ENCODE peak calls at places on chromosomes 16 and 17, in six cellular contexts. One of them, this sample, is unnamed.

GRCh38 chr16:83762141-83763024 is 45.4 kb upstream of the HSBP1 start:
- DNase-seq in adipocyte: no peak
- DNase-seq in GM23338: no peak
- DNase-seq in lung: no peak
- DNase-seq in endodermal cell: no peak
- DNase-seq in left ventricle myocardium inferior: no peak
- DNase-seq in this sample: no peak

GRCh38 chr17:1462164-1463112 is 6.4 kb upstream of the CRK start:
- DNase-seq in adipocyte: no peak
- DNase-seq in left ventricle myocardium inferior: no peak
- DNase-seq in endodermal cell: no peak
- DNase-seq in lung: no peak
- DNase-seq in GM23338: no peak
- DNase-seq in this sample: no peak

GRCh38 chr17:7260601-7261376 is 1.5 kb downstream of the CLDN7 start:
- DNase-seq in lung: peak; percentile 79
- DNase-seq in endodermal cell: peak; percentile 92
- DNase-seq in left ventricle myocardium inferior: no peak
- DNase-seq in adipocyte: no peak
- DNase-seq in GM23338: peak; percentile 94
- DNase-seq in this sample: peak; percentile 94

GRCh38 chr16:56121156-56121500 is 70.2 kb upstream of the GNAO1 start:
- DNase-seq in GM23338: no peak
- DNase-seq in adipocyte: no peak
- DNase-seq in lung: no peak
- DNase-seq in left ventricle myocardium inferior: no peak
- DNase-seq in endodermal cell: no peak
- DNase-seq in this sample: no peak

GRCh38 chr16:29318037-29318436 is 88.5 kb downstream of the NPIPB11 start:
- DNase-seq in GM23338: no peak
- DNase-seq in endodermal cell: no peak
- DNase-seq in lung: no peak
- DNase-seq in left ventricle myocardium inferior: no peak
- DNase-seq in adipocyte: no peak
- DNase-seq in this sample: no peak

GRCh38 chr17:66150708-66151107 is 41.2 kb downstream of the CEP112 start:
- DNase-seq in lung: no peak
- DNase-seq in endodermal cell: no peak
- DNase-seq in adipocyte: no peak
- DNase-seq in GM23338: no peak
- DNase-seq in left ventricle myocardium inferior: no peak
- DNase-seq in this sample: no peak

GRCh38 chr17:50625032-50625871 is 9.4 kb upstream of the ABCC3 start:
- DNase-seq in endodermal cell: no peak
- DNase-seq in lung: no peak
- DNase-seq in GM23338: no peak
- DNase-seq in adipocyte: no peak
- DNase-seq in left ventricle myocardium inferior: no peak
- DNase-seq in this sample: no peak

GRCh38 chr17:2926019-2926650 is 129.9 kb downstream of the RAP1GAP2 start:
- DNase-seq in lung: no peak
- DNase-seq in GM23338: no peak
- DNase-seq in left ventricle myocardium inferior: no peak
- DNase-seq in adipocyte: peak; percentile 2
- DNase-seq in endodermal cell: peak; percentile 43
- DNase-seq in this sample: peak; percentile 82

GRCh38 chr17:67718325-67718941 is 697 bp downstream of the NOL11 start:
- DNase-seq in left ventricle myocardium inferior: no peak
- DNase-seq in GM23338: peak; percentile 53
- DNase-seq in lung: no peak
- DNase-seq in adipocyte: peak; percentile 19
- DNase-seq in endodermal cell: peak; percentile 82
- DNase-seq in this sample: no peak

GRCh38 chr16:66618588-66618987 is 14.1 kb downstream of the CMTM3 start:
- DNase-seq in GM23338: no peak
- DNase-seq in adipocyte: peak; percentile 93
- DNase-seq in endodermal cell: no peak
- DNase-seq in lung: no peak
- DNase-seq in left ventricle myocardium inferior: no peak
- DNase-seq in this sample: no peak

GRCh38 chr17:73365203-73365933 is 53.6 kb upstream of the CDC42EP4 start:
- DNase-seq in left ventricle myocardium inferior: peak; percentile 35
- DNase-seq in adipocyte: no peak
- DNase-seq in lung: no peak
- DNase-seq in endodermal cell: peak; percentile 64
- DNase-seq in GM23338: no peak
- DNase-seq in this sample: peak; percentile 66

GRCh38 chr17:18997650-18998196 is 6.8 kb downstream of the FAM83G start:
- DNase-seq in adipocyte: no peak
- DNase-seq in lung: no peak
- DNase-seq in GM23338: no peak
- DNase-seq in left ventricle myocardium inferior: no peak
- DNase-seq in endodermal cell: no peak
- DNase-seq in this sample: no peak

GRCh38 chr17:18999911-19000310 is 4.7 kb downstream of the FAM83G start:
- DNase-seq in endodermal cell: no peak
- DNase-seq in adipocyte: no peak
- DNase-seq in lung: no peak
- DNase-seq in left ventricle myocardium inferior: no peak
- DNase-seq in GM23338: no peak
- DNase-seq in this sample: no peak

GRCh38 chr17:19002191-19002590 is 2.4 kb downstream of the FAM83G start:
- DNase-seq in adipocyte: no peak
- DNase-seq in GM23338: no peak
- DNase-seq in left ventricle myocardium inferior: no peak
- DNase-seq in endodermal cell: no peak
- DNase-seq in lung: no peak
- DNase-seq in this sample: no peak

GRCh38 chr17:19000531-19001011 is 4.0 kb downstream of the FAM83G start:
- DNase-seq in lung: no peak
- DNase-seq in left ventricle myocardium inferior: no peak
- DNase-seq in endodermal cell: no peak
- DNase-seq in adipocyte: no peak
- DNase-seq in GM23338: no peak
- DNase-seq in this sample: no peak

DNA sequence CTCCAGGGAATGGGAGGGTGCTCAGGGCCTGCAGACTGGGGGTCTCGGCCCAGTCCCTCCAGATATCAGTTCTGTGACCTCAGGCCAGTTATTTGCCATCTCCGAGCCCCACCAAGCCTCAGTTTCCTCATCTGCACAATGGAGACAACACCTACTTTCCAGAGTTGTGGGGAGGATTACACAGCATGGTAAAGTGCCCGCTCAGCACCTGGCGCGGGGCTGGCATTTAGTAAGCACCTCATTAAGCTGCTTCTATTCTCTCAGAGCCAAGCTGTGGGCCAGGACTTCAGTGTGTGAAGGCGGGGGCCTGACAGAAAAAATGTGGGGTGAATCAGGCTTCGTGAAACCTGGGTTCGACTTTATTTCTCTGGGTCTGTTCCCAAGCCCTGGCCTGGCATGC is 5.2 kb downstream of the FAM83G start:
- DNase-seq in left ventricle myocardium inferior: no peak
- DNase-seq in adipocyte: no peak
- DNase-seq in lung: no peak
- DNase-seq in endodermal cell: no peak
- DNase-seq in GM23338: no peak
- DNase-seq in this sample: no peak
- H3K36me3 ChIP-seq in left ventricle myocardium inferior: no peaks in the 10 kb centered on the region
- H3K36me3 ChIP-seq in adipocyte: no peaks in the 10 kb centered on the region
- H3K36me3 ChIP-seq in lung: no peaks in the 10 kb centered on the region
- H3K36me3 ChIP-seq in endodermal cell: peaks cover 50% of the 10 kb centered on the region
- H3K36me3 ChIP-seq in GM23338: peaks cover 6% of the 10 kb centered on the region
- H3K36me3 ChIP-seq in this sample: no peaks in the 10 kb centered on the region

GRCh38 chr16:81620796-81621195 is 158.3 kb upstream of the PLCG2 start:
- DNase-seq in GM23338: no peak
- DNase-seq in left ventricle myocardium inferior: no peak
- DNase-seq in adipocyte: no peak
- DNase-seq in lung: no peak
- DNase-seq in endodermal cell: no peak
- DNase-seq in this sample: no peak

GRCh38 chr16:81618187-81618586 is 160.9 kb upstream of the PLCG2 start:
- DNase-seq in GM23338: no peak
- DNase-seq in adipocyte: no peak
- DNase-seq in left ventricle myocardium inferior: no peak
- DNase-seq in endodermal cell: no peak
- DNase-seq in lung: no peak
- DNase-seq in this sample: no peak

GRCh38 chr16:81617021-81617346 is 162.1 kb upstream of the PLCG2 start:
- DNase-seq in endodermal cell: no peak
- DNase-seq in adipocyte: no peak
- DNase-seq in GM23338: no peak
- DNase-seq in lung: no peak
- DNase-seq in left ventricle myocardium inferior: no peak
- DNase-seq in this sample: no peak

GRCh38 chr16:81620029-81620428 is 159.1 kb upstream of the PLCG2 start:
- DNase-seq in endodermal cell: no peak
- DNase-seq in left ventricle myocardium inferior: no peak
- DNase-seq in GM23338: no peak
- DNase-seq in lung: no peak
- DNase-seq in adipocyte: no peak
- DNase-seq in this sample: no peak

GRCh38 chr16:81618661-81619060 is 160.4 kb upstream of the PLCG2 start:
- DNase-seq in GM23338: no peak
- DNase-seq in adipocyte: no peak
- DNase-seq in left ventricle myocardium inferior: no peak
- DNase-seq in endodermal cell: no peak
- DNase-seq in lung: no peak
- DNase-seq in this sample: no peak
- H3K36me3 ChIP-seq in GM23338: no peaks in the 10 kb centered on the region
- H3K36me3 ChIP-seq in adipocyte: peaks cover 8% of the 10 kb centered on the region
- H3K36me3 ChIP-seq in left ventricle myocardium inferior: peaks cover 8% of the 10 kb centered on the region
- H3K36me3 ChIP-seq in endodermal cell: peaks cover 28% of the 10 kb centered on the region
- H3K36me3 ChIP-seq in lung: peaks cover 22% of the 10 kb centered on the region
- H3K36me3 ChIP-seq in this sample: peaks cover 5% of the 10 kb centered on the region

GRCh38 chr17:82927661-82928601 is 88.1 kb upstream of the ZNF750 start:
- DNase-seq in adipocyte: no peak
- DNase-seq in GM23338: no peak
- DNase-seq in left ventricle myocardium inferior: peak; percentile 4
- DNase-seq in lung: no peak
- DNase-seq in endodermal cell: no peak
- DNase-seq in this sample: peak; percentile 71

GRCh38 chr17:82929676-82930042 is 89.8 kb upstream of the ZNF750 start:
- DNase-seq in endodermal cell: no peak
- DNase-seq in GM23338: no peak
- DNase-seq in adipocyte: no peak
- DNase-seq in left ventricle myocardium inferior: peak; percentile 9
- DNase-seq in lung: no peak
- DNase-seq in this sample: peak; percentile 52

GRCh38 chr17:82930043-82930923 is 90.5 kb upstream of the ZNF750 start:
- DNase-seq in left ventricle myocardium inferior: peak; percentile 10
- DNase-seq in GM23338: no peak
- DNase-seq in endodermal cell: no peak
- DNase-seq in lung: no peak
- DNase-seq in adipocyte: no peak
- DNase-seq in this sample: peak; percentile 54

GRCh38 chr17:82927311-82927660 is 87.5 kb upstream of the ZNF750 start:
- DNase-seq in endodermal cell: no peak
- DNase-seq in lung: no peak
- DNase-seq in adipocyte: no peak
- DNase-seq in left ventricle myocardium inferior: no peak
- DNase-seq in GM23338: no peak
- DNase-seq in this sample: peak; percentile 43

DNA sequence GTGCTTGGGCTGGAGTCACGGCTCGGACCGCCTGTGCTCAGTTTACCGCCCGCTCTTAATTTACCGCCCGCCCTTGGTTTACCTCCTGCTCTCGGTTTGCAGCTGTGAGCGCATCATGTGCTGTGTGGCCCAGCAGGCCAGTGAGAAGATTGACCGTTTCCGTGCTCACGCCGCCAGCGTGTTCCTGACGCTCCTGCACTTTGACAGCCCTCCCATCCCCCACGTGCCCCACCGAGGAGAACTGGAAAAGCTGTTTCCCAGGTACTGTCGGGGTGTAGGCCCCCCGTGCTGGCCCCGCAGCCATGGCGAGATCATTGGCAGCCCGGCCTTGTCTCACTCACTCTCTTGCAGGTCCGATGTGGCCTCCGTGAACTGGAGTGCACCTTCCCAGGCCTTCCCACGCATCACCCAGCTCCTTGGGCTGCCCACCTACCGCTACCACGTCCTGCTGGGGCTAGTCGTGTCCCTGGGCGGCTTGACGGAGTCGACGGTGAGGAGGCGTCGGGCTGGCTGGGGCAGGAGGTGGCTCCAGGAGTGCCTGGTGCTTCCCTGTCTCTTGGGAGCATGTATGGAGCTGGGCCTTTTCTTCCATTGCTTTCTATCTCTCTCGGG is 89.3 kb upstream of the ZNF750 start:
- DNase-seq in adipocyte: no peak
- DNase-seq in GM23338: no peak
- DNase-seq in left ventricle myocardium inferior: peak; percentile 11
- DNase-seq in endodermal cell: no peak
- DNase-seq in lung: no peak
- DNase-seq in this sample: peak; percentile 68
- H3K36me3 ChIP-seq in adipocyte: peaks cover 51% of the 10 kb centered on the region
- H3K36me3 ChIP-seq in GM23338: peaks cover 7% of the 10 kb centered on the region
- H3K36me3 ChIP-seq in left ventricle myocardium inferior: peaks cover 93% of the 10 kb centered on the region
- H3K36me3 ChIP-seq in endodermal cell: peaks cover 50% of the 10 kb centered on the region
- H3K36me3 ChIP-seq in lung: peaks cover 66% of the 10 kb centered on the region
- H3K36me3 ChIP-seq in this sample: peaks cover 20% of the 10 kb centered on the region

DNA sequence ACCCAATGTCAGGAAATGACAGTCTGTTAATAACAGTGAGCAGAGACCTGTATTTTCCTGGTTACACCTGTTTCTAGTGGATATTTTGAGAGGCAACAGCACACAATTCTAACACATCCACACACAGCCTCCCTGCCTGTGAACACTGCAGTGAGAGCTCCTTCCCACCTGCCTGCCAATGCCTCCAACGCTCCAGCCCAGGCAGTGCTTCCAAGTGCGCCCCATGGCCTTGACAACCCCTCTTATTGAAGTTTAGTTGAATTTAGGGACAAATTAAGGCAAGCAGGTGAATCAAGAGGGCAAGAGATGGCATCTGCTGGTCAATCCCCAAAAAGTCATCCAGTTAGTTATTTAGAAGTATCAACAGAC is 4.7 kb upstream of the MXRA7 start:
- DNase-seq in lung: no peak
- DNase-seq in GM23338: no peak
- DNase-seq in left ventricle myocardium inferior: no peak
- DNase-seq in endodermal cell: no peak
- DNase-seq in adipocyte: no peak
- DNase-seq in this sample: no peak
- H3K36me3 ChIP-seq in lung: peaks cover 32% of the 10 kb centered on the region
- H3K36me3 ChIP-seq in GM23338: peaks cover 22% of the 10 kb centered on the region
- H3K36me3 ChIP-seq in left ventricle myocardium inferior: peaks cover 67% of the 10 kb centered on the region
- H3K36me3 ChIP-seq in endodermal cell: peaks cover 65% of the 10 kb centered on the region
- H3K36me3 ChIP-seq in adipocyte: peaks cover 49% of the 10 kb centered on the region
- H3K36me3 ChIP-seq in this sample: peaks cover 32% of the 10 kb centered on the region